ENCODE peak calls at places on chromosomes 2 and 18, in six cellular contexts. V is fibroblast of lung, Y is HepG2, U is lower lobe of right lung, M is gastrocnemius medialis, N is heart left ventricle. E is an unnamed sample.

GRCh38 chr2:143946436-143947385 is 573.2 kb downstream of the ZEB2 start:
- DNase-seq in V (no peak), Y (no peak), U (no peak), M (no peak), N (no peak), E (peak; percentile 98)

GRCh38 chr2:98601532-98602132 is 6.7 kb downstream of the COA5 start:
- DNase-seq in V (peak; percentile 42), Y (peak; percentile 69), U (no peak), M (no peak), N (no peak), E (peak; percentile 43)

GRCh38 chr18:79695269-79695668 is 15.7 kb downstream of the CTDP1 start:
- DNase-seq in V (no peak), Y (no peak), U (peak; percentile 15), M (no peak), N (no peak), E (no peak)

GRCh38 chr18:74251297-74252031 is 40.3 kb downstream of the CYB5A start:
- DNase-seq in V (peak; percentile 48), Y (peak; percentile 49), U (no peak), M (no peak), N (no peak), E (no peak)

GRCh38 chr2:191165190-191165643 is 14.4 kb upstream of the STAT4 start:
- DNase-seq in V (peak; percentile 45), Y (peak; percentile 23), U (no peak), M (no peak), N (no peak), E (peak; percentile 50)

GRCh38 chr2:30984141-30984540 is 154.1 kb downstream of the GALNT14 start:
- DNase-seq in V (no peak), Y (no peak), U (no peak), M (no peak), N (no peak), E (no peak)

GRCh38 chr2:233399306-233400225 is 45.3 kb downstream of the DGKD start:
- DNase-seq in V (no peak), Y (no peak), U (no peak), M (no peak), N (no peak), E (no peak)

GRCh38 chr2:16454621-16455020 is 211.0 kb downstream of the CYRIA start:
- DNase-seq in V (no peak), Y (no peak), U (no peak), M (no peak), N (no peak), E (no peak)

GRCh38 chr2:8154270-8154669 is 527.6 kb upstream of the ID2 start:
- DNase-seq in V (no peak), Y (no peak), U (no peak), M (no peak), N (no peak), E (no peak)

GRCh38 chr2:156982615-156983014 is 274.9 kb upstream of the GALNT5 start:
- DNase-seq in V (no peak), Y (no peak), U (no peak), M (no peak), N (no peak), E (no peak)

GRCh38 chr2:109615637-109616144 is 1.5 kb downstream of the SOWAHC start:
- DNase-seq in V (no peak), Y (peak; percentile 73), U (no peak), M (no peak), N (no peak), E (no peak)

GRCh38 chr2:216882876-216883275 is 23.0 kb upstream of the TNP1 start:
- DNase-seq in V (no peak), Y (no peak), U (no peak), M (no peak), N (no peak), E (no peak)

GRCh38 chr18:23735021-23735464 is 45.8 kb downstream of the LAMA3 start:
- DNase-seq in V (peak; percentile 29), Y (no peak), U (no peak), M (no peak), N (no peak), E (no peak)

GRCh38 chr2:212387146-212387545 is 151.5 kb downstream of the ERBB4 start:
- DNase-seq in V (peak; percentile 76), Y (no peak), U (no peak), M (no peak), N (no peak), E (no peak)

GRCh38 chr2:8003462-8004075 is 678.3 kb upstream of the ID2 start:
- DNase-seq in V (peak; percentile 62), Y (no peak), U (no peak), M (peak; percentile 53), N (peak; percentile 82), E (no peak)

GRCh38 chr2:215430528-215431187 is 5.2 kb downstream of the FN1 start:
- DNase-seq in V (peak; percentile 79), Y (no peak), U (no peak), M (no peak), N (no peak), E (no peak)

GRCh38 chr2:65300772-65301711 is 73.4 kb downstream of the ACTR2 start:
- DNase-seq in V (peak; percentile 92), Y (peak; percentile 96), U (peak; percentile 65), M (no peak), N (peak; percentile 79), E (no peak)

GRCh38 chr2:18378020-18378653 is 182.3 kb downstream of the RDH14 start:
- DNase-seq in V (peak; percentile 38), Y (peak; percentile 49), U (no peak), M (no peak), N (no peak), E (peak; percentile 70)

GRCh38 chr2:186554850-186555785 is 34.7 kb upstream of the ITGAV start:
- DNase-seq in V (peak; percentile 77), Y (no peak), U (no peak), M (no peak), N (no peak), E (no peak)

GRCh38 chr18:8688428-8688827 is 16.9 kb upstream of the MTCL1 start:
- DNase-seq in V (no peak), Y (no peak), U (no peak), M (no peak), N (no peak), E (no peak)

GRCh38 chr2:65265090-65266045 is 37.7 kb downstream of the ACTR2 start:
- DNase-seq in V (peak; percentile 81), Y (peak; percentile 84), U (no peak), M (no peak), N (no peak), E (peak; percentile 60)

GRCh38 chr2:17733650-17734049 is 20.0 kb downstream of the SMC6 start:
- DNase-seq in V (no peak), Y (no peak), U (no peak), M (no peak), N (no peak), E (no peak)

GRCh38 chr2:229725716-229726346 is 11.5 kb upstream of the DNER start:
- DNase-seq in V (peak; percentile 86), Y (no peak), U (no peak), M (no peak), N (no peak), E (peak; percentile 57)

GRCh38 chr2:174334278-174334715 is 457 bp upstream of the SP9 start:
- DNase-seq in V (no peak), Y (no peak), U (no peak), M (no peak), N (no peak), E (no peak)

GRCh38 chr2:135741395-135742306 is at the start of gene UBXN4:
- DNase-seq in V (peak; percentile 99), Y (peak; percentile 99), U (peak; percentile 99), M (peak; percentile 97), N (peak; percentile 98), E (peak; percentile 97)

GRCh38 chr2:135744761-135745314 is 3.2 kb downstream of the UBXN4 start:
- DNase-seq in V (peak; percentile 11), Y (peak; percentile 70), U (no peak), M (no peak), N (no peak), E (peak; percentile 15)

GRCh38 chr2:135745545-135745944 is 3.9 kb downstream of the UBXN4 start:
- DNase-seq in V (peak; percentile 87), Y (no peak), U (no peak), M (no peak), N (no peak), E (peak; percentile 17)

GRCh38 chr2:135742307-135742838 is 718 bp downstream of the UBXN4 start:
- DNase-seq in V (peak; percentile 75), Y (peak; percentile 65), U (no peak), M (peak; percentile 5), N (no peak), E (peak; percentile 45)

GRCh38 chr2:135743860-135744259 is 2.2 kb downstream of the UBXN4 start:
- DNase-seq in V (no peak), Y (peak; percentile 40), U (no peak), M (no peak), N (no peak), E (peak; percentile 88)
- H3K4me3 ChIP-seq in V (peak overlapping the region; percentile 89), Y (peak overlapping the region; percentile 98), U (peak overlapping the region; percentile 88), M (peak overlapping the region; percentile 92), N (no peak overlapping the region), E (peak overlapping the region; percentile 84)

DNA sequence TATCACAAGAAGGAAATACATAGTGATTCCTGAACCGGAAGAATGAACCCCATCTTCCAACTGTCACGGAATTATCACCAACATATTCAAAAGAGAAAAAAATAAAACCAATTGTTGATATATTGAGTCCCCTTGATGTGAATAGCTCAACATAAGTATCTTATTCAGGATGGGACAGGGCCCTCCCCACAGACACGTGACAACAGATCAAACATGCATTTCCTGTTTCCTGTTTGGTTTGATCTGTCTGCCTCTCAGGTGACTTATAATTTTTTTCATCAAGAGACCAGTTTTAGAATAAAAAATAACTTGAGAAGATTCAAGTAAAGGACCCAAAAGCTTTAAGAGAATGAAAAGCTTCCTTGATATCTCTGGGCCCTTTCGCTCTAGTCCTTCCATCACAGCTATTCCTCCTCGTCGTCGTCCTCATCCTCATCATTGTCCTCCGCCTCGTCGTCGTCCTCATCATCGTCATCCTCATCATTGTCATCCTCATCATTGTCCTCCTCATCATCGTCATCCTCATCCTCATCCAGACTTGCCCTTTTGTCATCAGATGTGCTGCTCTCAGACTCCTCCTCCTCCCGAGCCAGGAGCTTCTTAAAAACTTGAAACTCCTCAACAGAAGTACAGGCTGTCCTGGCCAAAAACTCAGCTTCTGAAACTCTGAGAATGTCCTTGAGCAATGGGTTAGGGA is 6.3 kb downstream of the MTERF4 start:
- DNase-seq in V (no peak), Y (no peak), U (no peak), M (no peak), N (no peak), E (no peak)
- H3K4me3 ChIP-seq in V (no peak overlapping the region), Y (no peak overlapping the region), U (no peak overlapping the region), M (no peak overlapping the region), N (no peak overlapping the region), E (no peak overlapping the region)

DNA sequence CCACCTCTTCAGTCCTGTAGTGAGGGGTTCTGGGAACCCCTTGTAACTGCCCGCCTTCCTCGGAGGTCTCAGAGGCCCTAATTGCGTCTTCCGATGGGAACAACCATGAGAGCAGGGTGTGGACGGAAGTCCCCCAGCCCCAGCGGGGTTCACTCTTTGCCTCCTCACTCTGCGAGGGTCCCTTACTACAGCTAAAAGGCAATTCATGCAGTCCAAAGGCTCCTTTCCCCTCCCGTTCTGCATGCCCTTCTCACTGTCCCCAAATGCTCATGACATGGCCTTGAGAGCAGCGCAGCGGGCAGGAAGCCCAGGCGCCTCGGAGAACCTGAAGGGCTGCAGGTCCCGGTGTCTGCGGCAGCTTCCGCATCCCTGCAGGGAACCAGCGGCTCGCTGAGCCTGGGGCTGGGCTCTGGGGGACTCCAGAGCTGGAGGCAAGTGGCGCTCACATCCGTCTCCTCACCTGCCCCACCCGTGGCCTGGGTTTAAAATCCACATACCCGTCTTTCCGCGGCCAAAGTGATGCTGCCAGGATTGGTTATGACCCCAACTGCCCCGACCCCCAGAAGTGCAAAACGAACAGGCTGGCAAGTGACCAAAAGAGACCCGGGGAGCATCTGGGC is 534 bp upstream of the CIDEA start:
- DNase-seq in V (no peak), Y (no peak), U (no peak), M (no peak), N (peak; percentile 66), E (no peak)
- H3K4me3 ChIP-seq in V (no peak overlapping the region), Y (no peak overlapping the region), U (peak overlapping the region; percentile 34), M (peak overlapping the region; percentile 61), N (peak overlapping the region; percentile 48), E (no peak overlapping the region)

GRCh38 chr2:223101340-223102039 is 49.5 kb downstream of the KCNE4 start:
- DNase-seq in V (peak; percentile 40), Y (peak; percentile 31), U (no peak), M (no peak), N (no peak), E (peak; percentile 24)
- H3K4me3 ChIP-seq in V (no peak overlapping the region), Y (no peak overlapping the region), U (no peak overlapping the region), M (no peak overlapping the region), N (no peak overlapping the region), E (no peak overlapping the region)

E was measured in HAP-1.